ENCODE peak calls at places on chromosomes 6 and 20, in ten cellular contexts. K is cardiac fibroblast, U is fibroblast of mammary gland, G is prostate gland, Y is neural crest cell, A is Peyer's patch, P is HCT116, F is GM20000, V is endothelial cell, B is IMR-90. N is an unnamed sample.

GRCh38 chr6:155273438-155273837 is 9.6 kb downstream of the CLDN20 start:
- DNase-seq in K (peak), B (peak), G (no peak), A (no peak), U (peak), Y (no peak), P (no peak), F (no peak), V (peak), N (peak)

GRCh38 chr6:115643762-115644161 is 416.9 kb downstream of the FRK start:
- DNase-seq in G (no peak), K (peak), V (no peak), B (peak), F (no peak), U (peak), A (no peak), P (peak), Y (no peak), N (peak)

GRCh38 chr20:53020834-53021233 is 48.7 kb downstream of the TSHZ2 start:
- DNase-seq in G (no peak), Y (no peak), B (no peak), A (no peak), U (no peak), K (no peak), F (no peak), V (no peak), P (no peak), N (no peak)

GRCh38 chr6:75830959-75831885 is 82.2 kb downstream of the MYO6 start:
- DNase-seq in F (peak), B (peak), V (no peak), P (no peak), U (peak), A (no peak), K (peak), G (no peak), Y (no peak), N (peak)

GRCh38 chr6:142702501-142703460 is 242.2 kb downstream of the HIVEP2 start:
- DNase-seq in Y (no peak), G (no peak), F (peak), B (no peak), P (no peak), V (peak), U (no peak), A (peak), K (no peak), N (no peak)

GRCh38 chr6:116196841-116197240 is 57.0 kb downstream of the TSPYL4 start:
- DNase-seq in G (no peak), K (no peak), Y (no peak), U (no peak), V (no peak), P (no peak), F (no peak), B (no peak), A (no peak), N (no peak)

GRCh38 chr6:47335456-47335855 is 25.8 kb upstream of the TNFRSF21 start:
- DNase-seq in V (no peak), Y (no peak), K (no peak), A (no peak), F (no peak), B (no peak), P (no peak), U (no peak), G (no peak), N (no peak)

GRCh38 chr20:51404297-51405060 is 138.0 kb downstream of the NFATC2 start:
- DNase-seq in G (no peak), A (peak), V (no peak), F (peak), K (peak), U (no peak), B (no peak), P (no peak), Y (no peak), N (no peak)

GRCh38 chr20:1803216-1804128 is 91.7 kb upstream of the SIRPA start:
- DNase-seq in U (peak), Y (peak), G (peak), V (peak), F (peak), P (no peak), A (peak), B (peak), K (peak), N (no peak)

GRCh38 chr6:1641391-1641790 is 31.7 kb downstream of the FOXC1 start:
- DNase-seq in G (no peak), Y (no peak), A (peak), U (no peak), B (no peak), V (no peak), K (no peak), P (peak), F (no peak), N (peak)

GRCh38 chr6:10463491-10464481 is 48.9 kb upstream of the TFAP2A start:
- DNase-seq in F (no peak), K (no peak), B (no peak), U (no peak), V (no peak), A (no peak), Y (no peak), P (no peak), G (no peak), N (no peak)

GRCh38 chr6:13427346-13427745 is 60.1 kb downstream of the GFOD1 start:
- DNase-seq in K (no peak), B (no peak), P (no peak), A (no peak), G (no peak), V (no peak), Y (no peak), U (no peak), F (no peak), N (no peak)

GRCh38 chr6:4008324-4009047 is 70.5 kb downstream of the FAM217A start:
- DNase-seq in F (peak), V (no peak), B (peak), U (peak), P (peak), K (peak), G (peak), Y (no peak), A (no peak), N (peak)

GRCh38 chr6:13014551-13015378 is 298.2 kb downstream of the PHACTR1 start:
- DNase-seq in B (no peak), U (no peak), Y (no peak), G (no peak), P (no peak), V (peak), F (peak), A (no peak), K (no peak), N (no peak)

GRCh38 chr6:35360349-35361138 is 18.2 kb downstream of the PPARD start:
- DNase-seq in F (no peak), Y (no peak), A (no peak), K (peak), G (no peak), P (no peak), V (no peak), B (peak), U (no peak), N (peak)

GRCh38 chr20:53926428-53927028 is 143.9 kb downstream of the BCAS1 start:
- DNase-seq in A (peak), U (peak), F (peak), P (no peak), G (no peak), B (peak), K (peak), Y (no peak), V (no peak), N (peak)

GRCh38 chr20:1440024-1440423 is 26.6 kb downstream of the NSFL1C start:
- DNase-seq in B (peak), A (no peak), U (peak), G (no peak), P (peak), K (peak), Y (no peak), F (no peak), V (peak), N (peak)

GRCh38 chr20:8153281-8153908 is 21.3 kb downstream of the PLCB1 start:
- DNase-seq in F (no peak), Y (no peak), K (peak), P (no peak), G (peak), A (no peak), V (no peak), U (peak), B (peak), N (peak)

GRCh38 chr6:30061766-30062458 is 847 bp downstream of the POLR1H start:
- DNase-seq in K (peak), V (no peak), G (peak), Y (no peak), P (no peak), B (peak), A (no peak), U (peak), F (peak), N (peak)

GRCh38 chr6:143598466-143599080 is 79.2 kb upstream of the PHACTR2 start:
- DNase-seq in U (no peak), V (no peak), G (no peak), A (no peak), F (peak), P (no peak), Y (no peak), B (no peak), K (no peak), N (no peak)

GRCh38 chr6:43184268-43184985 is 2.4 kb downstream of the CUL9 start:
- DNase-seq in U (no peak), A (no peak), P (no peak), B (no peak), K (no peak), F (no peak), G (no peak), V (no peak), Y (no peak), N (no peak)

GRCh38 chr6:80528115-80528514 is 421.6 kb downstream of the BCKDHB start:
- DNase-seq in U (no peak), A (no peak), P (no peak), B (peak), K (peak), V (no peak), F (no peak), Y (no peak), G (no peak), N (no peak)

GRCh38 chr6:167094820-167095637 is 27.9 kb upstream of the CCR6 start:
- DNase-seq in U (no peak), A (peak), Y (no peak), K (no peak), B (no peak), F (peak), P (no peak), V (no peak), G (no peak), N (no peak)

GRCh38 chr6:351011-351866 is 40.3 kb upstream of the IRF4 start:
- DNase-seq in F (no peak), Y (no peak), B (no peak), K (no peak), V (no peak), G (no peak), U (no peak), P (no peak), A (no peak), N (no peak)

GRCh38 chr6:34953084-34954025 is 64.3 kb downstream of the ANKS1A start:
- DNase-seq in Y (no peak), B (peak), K (peak), U (peak), G (no peak), F (no peak), P (peak), V (no peak), A (no peak), N (peak)

GRCh38 chr20:23086056-23086551 is at the start of gene CD93:
- DNase-seq in B (peak), F (peak), A (no peak), K (peak), V (peak), Y (no peak), U (no peak), G (no peak), P (no peak), N (no peak)

DNA sequence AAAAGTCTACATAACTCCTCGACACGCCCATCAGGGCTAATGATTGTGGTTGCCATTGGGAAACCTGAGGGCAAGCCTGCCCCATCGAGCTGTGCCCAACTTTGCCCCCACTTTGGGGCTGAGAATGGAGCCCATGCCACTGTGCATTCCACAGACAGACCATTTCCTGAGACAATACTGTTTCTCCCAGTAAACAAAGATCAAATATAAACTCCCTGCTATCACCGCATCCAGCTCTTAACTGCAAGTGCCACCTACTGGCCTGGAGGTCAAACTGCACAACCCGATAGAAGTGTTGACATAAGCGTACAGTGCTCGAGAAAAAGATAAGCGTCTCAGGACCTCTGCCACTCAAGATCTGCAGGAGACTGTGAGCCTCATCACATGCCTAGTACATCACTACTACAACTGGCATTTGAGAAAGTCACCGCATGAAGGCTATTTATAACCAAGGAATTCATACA is 4.7 kb upstream of the DEFB126 start:
- DNase-seq in G (no peak), P (peak), A (no peak), K (peak), U (peak), V (no peak), Y (no peak), F (no peak), B (no peak), N (no peak)
- TF ChIP-seq CTCF in G (no peak), P (peak), A (no peak), K (peak), U (peak), V (peak), Y (peak), F (no peak), B (no peak), N (peak)

GRCh38 chr20:10984899-10985298 is 311.1 kb upstream of the JAG1 start:
- DNase-seq in A (no peak), U (no peak), Y (no peak), V (no peak), P (no peak), G (peak), F (no peak), K (peak), B (no peak), N (no peak)

GRCh38 chr20:10985536-10985935 is 311.7 kb upstream of the JAG1 start:
- DNase-seq in K (peak), F (no peak), A (no peak), G (no peak), Y (no peak), B (peak), U (peak), P (no peak), V (no peak), N (peak)

GRCh38 chr20:10986586-10986985 is 312.8 kb upstream of the JAG1 start:
- DNase-seq in F (no peak), A (no peak), U (peak), P (no peak), K (peak), B (peak), G (no peak), V (no peak), Y (no peak), N (no peak)

GRCh38 chr20:10984294-10984693 is 310.5 kb upstream of the JAG1 start:
- DNase-seq in V (no peak), F (no peak), G (no peak), Y (no peak), A (no peak), U (no peak), B (no peak), K (no peak), P (no peak), N (no peak)

GRCh38 chr20:10982692-10983091 is 308.9 kb upstream of the JAG1 start:
- DNase-seq in A (no peak), P (no peak), B (peak), F (no peak), V (no peak), U (peak), G (no peak), Y (no peak), K (peak), N (peak)
- TF ChIP-seq CTCF in A (no peak), P (no peak), B (no peak), F (no peak), V (no peak), U (no peak), G (no peak), Y (no peak), K (no peak), N (no peak)

DNA sequence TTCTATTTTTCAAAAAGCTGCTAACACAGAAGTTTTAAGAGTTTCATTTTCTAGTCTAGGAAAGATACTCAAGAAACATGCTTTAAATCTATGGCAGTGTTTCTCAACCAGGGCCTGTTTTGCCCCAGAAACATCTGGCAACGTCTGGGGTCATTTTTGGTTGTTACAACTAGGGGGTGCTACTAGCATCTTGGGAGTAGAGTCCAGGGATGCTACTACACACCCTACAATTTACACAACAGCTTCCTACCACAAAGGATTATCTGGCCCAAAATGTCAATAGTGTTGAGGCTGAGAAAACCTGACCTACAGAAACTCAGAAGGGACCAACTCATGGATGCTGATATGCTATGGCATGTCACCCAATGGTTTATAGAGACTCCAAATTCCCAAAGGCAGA is 24.4 kb downstream of the SERAC1 start:
- DNase-seq in A (no peak), V (peak), Y (no peak), U (peak), B (peak), K (peak), F (peak), G (no peak), P (no peak), N (peak)
- TF ChIP-seq CTCF in A (no peak), V (no peak), Y (no peak), U (peak), B (peak), K (peak), F (peak), G (no peak), P (peak), N (peak)

GRCh38 chr6:105500693-105501092 is 97.8 kb upstream of the PREP start:
- DNase-seq in K (no peak), F (no peak), P (no peak), U (no peak), A (no peak), V (no peak), Y (no peak), B (no peak), G (no peak), N (no peak)
- TF ChIP-seq CTCF in K (no peak), F (no peak), P (no peak), U (no peak), A (no peak), V (no peak), Y (no peak), B (no peak), G (no peak), N (no peak)

DNA sequence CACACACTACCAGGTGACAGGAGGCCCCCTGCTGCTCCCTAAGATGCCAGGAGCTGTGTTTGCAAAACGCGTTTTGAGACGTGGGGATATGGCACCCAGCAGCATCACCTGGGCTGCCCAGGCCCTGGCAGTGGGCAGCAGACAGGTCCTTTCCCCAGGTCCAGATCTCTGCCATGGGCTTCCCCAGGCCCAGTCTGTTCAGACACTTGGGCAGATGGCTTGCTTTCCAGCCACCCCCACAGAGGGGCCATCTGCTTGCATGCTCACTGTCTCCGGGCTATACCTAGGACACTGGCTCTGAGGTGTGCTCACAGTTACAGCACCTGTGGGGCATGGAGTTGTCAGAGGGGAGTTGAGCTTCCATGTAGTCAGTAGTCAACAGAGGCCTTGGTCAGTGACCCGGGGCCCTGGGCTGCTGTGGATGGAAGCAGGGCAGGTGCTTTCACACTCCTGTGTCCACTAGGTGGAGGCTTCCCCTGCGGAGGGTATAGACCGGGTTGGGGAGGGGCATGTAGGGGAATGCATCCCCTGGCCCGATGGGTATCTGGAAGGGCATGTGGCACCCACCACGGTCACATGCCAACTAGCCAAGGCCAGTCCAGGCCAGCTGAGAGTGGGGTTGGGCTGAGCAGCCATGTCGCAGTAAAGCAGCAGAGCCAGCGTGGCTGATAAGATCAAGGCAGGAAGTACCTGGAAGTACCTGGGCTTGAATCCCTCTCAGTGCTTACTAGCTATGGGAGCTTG is 185.4 kb upstream of the SLC24A3 start:
- DNase-seq in V (no peak), G (no peak), B (no peak), P (no peak), Y (no peak), F (no peak), K (no peak), A (no peak), U (no peak), N (no peak)
- TF ChIP-seq CTCF in V (no peak), G (no peak), B (no peak), P (no peak), Y (no peak), F (no peak), K (no peak), A (no peak), U (no peak), N (no peak)

DNA sequence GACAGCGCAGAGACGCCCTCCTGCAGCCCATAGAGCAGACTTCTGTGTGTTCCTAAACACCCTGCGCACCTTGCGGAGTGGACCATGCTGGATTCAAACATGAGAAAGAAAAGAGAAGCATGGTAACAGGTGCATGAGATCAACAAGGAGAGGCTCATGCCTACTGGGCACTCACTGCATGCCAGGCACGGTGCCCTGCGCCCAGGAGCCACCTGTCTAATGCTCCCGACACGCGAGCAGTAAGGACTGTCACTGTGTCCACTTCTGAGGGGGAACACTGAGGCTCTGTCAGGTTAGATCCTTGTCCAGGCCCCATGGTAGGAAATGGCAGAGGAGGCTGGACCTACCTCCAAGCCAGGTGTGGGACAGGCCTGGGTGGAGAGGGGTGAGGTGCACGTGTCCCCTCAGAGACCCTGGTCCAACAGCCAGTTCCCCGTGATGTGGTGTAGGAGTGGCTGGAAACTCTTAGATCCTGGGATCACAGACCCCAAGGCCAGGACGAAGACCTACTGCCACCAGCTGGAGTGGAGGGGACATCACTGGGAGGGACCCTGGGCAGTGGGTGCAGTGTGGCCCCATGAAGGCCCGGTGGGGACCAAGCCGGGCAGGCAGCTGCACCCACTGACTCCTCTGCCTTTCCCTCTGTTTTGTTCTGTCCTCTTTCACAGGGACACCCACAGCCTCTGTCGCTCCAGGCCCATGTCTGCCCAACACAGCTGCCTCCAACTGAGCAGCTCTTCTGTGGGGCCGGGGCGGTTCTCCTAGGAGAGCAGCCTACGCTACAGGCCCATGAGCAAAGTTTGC is 29.5 kb downstream of the ZBP1 start:
- DNase-seq in U (no peak), K (no peak), G (no peak), V (no peak), F (no peak), P (no peak), B (no peak), A (no peak), Y (no peak), N (no peak)
- TF ChIP-seq CTCF in U (no peak), K (no peak), G (no peak), V (no peak), F (no peak), P (no peak), B (no peak), A (no peak), Y (no peak), N (no peak)

DNA sequence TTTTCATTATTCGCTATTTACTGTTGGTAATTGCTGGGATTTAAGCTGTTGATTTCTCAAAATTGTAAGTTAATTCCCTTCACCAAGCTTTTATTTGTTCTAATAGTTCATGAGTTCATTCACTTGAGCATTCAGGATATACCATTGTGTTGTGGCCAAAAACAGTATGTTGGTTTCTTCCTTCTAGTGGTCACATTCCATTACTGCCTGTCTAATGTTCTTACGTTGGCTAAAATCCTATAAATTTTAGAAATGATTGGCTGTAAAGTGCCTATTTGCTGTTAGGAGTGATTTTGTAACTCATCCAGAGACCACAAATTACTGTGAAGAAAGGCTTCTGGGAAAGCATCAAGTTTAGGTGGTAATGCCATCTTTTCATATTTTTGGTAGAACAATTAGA is 76.3 kb downstream of the FARS2 start:
- DNase-seq in V (no peak), G (no peak), K (peak), B (peak), U (peak), F (no peak), Y (no peak), A (no peak), P (no peak), N (no peak)
- TF ChIP-seq CTCF in V (peak), G (no peak), K (no peak), B (no peak), U (no peak), F (no peak), Y (no peak), A (no peak), P (no peak), N (no peak)

N was measured in MCF 10A.